ENCODE peak calls at places on chromosomes 12 and 14, in four cellular contexts. A is fibroblast of lung; G is RPMI7951; Q is CD8-positive, alpha-beta memory T cell. M is an unnamed sample.

GRCh38 chr12:10364839-10365681 is 24.8 kb downstream of the KLRK1 start:
- DNase-seq in G (peak; percentile 87), Q (peak; percentile 51), A (peak; percentile 80), M (peak; percentile 88)

GRCh38 chr12:108241961-108242360 is 97.2 kb downstream of the CMKLR1 start:
- DNase-seq in Q (no peak), G (peak; percentile 66), A (no peak), M (peak; percentile 13)

GRCh38 chr12:102702447-102703114 is 214.5 kb downstream of the PAH start:
- DNase-seq in G (peak; percentile 52), A (peak; percentile 50), Q (no peak), M (peak; percentile 54)

GRCh38 chr14:52987514-52987913 is 36.7 kb upstream of the FERMT2 start:
- DNase-seq in Q (no peak), A (peak; percentile 40), G (no peak), M (no peak)

GRCh38 chr12:54608786-54609185 is 20.3 kb upstream of the PPP1R1A start:
- DNase-seq in G (no peak), Q (no peak), A (no peak), M (no peak)

GRCh38 chr14:50088731-50089130 is 27.6 kb downstream of the VCPKMT start:
- DNase-seq in G (no peak), A (no peak), Q (no peak), M (no peak)

GRCh38 chr12:99284161-99284560 is 363.4 kb upstream of the GARIN6 start:
- DNase-seq in G (no peak), A (no peak), Q (no peak), M (no peak)

GRCh38 chr12:64860446-64860998 is 36.1 kb downstream of the TBC1D30 start:
- DNase-seq in Q (no peak), A (no peak), G (no peak), M (no peak)